ENCODE peak calls at places on chromosomes 1 and 21, in eight cellular contexts. A, R, U, N, X, G, F and Y are unnamed samples.

GRCh38 chr1:43711049-43711448 is 3.7 kb downstream of the ST3GAL3 start:
- DNase-seq in G (no peak), U (no peak), X (no peak), N (peak), A (peak), R (no peak), F (no peak), Y (no peak)

GRCh38 chr1:71804140-71804539 is 478.2 kb downstream of the NEGR1 start:
- DNase-seq in X (no peak), G (no peak), F (no peak), R (no peak), A (no peak), N (no peak), U (no peak), Y (no peak)

GRCh38 chr1:246367046-246367445 is 140.0 kb downstream of the SMYD3 start:
- DNase-seq in X (no peak), F (no peak), U (no peak), G (no peak), R (no peak), N (peak), A (no peak), Y (no peak)

GRCh38 chr1:15764269-15764764 is 5.7 kb downstream of the FBLIM1 start:
- DNase-seq in X (no peak), F (no peak), R (no peak), G (no peak), A (peak), N (no peak), U (no peak), Y (no peak)

GRCh38 chr1:64343105-64343960 is 126.6 kb upstream of the CACHD1 start:
- DNase-seq in F (peak), A (peak), G (no peak), N (peak), U (no peak), X (no peak), R (no peak), Y (no peak)

GRCh38 chr1:71019248-71019647 is 28.4 kb downstream of the PTGER3 start:
- DNase-seq in F (no peak), A (no peak), G (no peak), R (no peak), U (no peak), X (no peak), N (no peak), Y (no peak)

GRCh38 chr1:113552244-113552643 is 161.9 kb downstream of the MAGI3 start:
- DNase-seq in A (no peak), G (no peak), X (no peak), U (no peak), N (no peak), R (no peak), F (no peak), Y (no peak)

GRCh38 chr1:46203738-46204405 is 738 bp downstream of the LURAP1 start:
- DNase-seq in U (no peak), F (no peak), R (no peak), N (no peak), X (no peak), A (peak), G (no peak), Y (no peak)

GRCh38 chr1:190138266-190138665 is 339.4 kb downstream of the BRINP3 start:
- DNase-seq in N (no peak), X (no peak), R (no peak), U (no peak), A (peak), G (no peak), F (no peak), Y (no peak)

GRCh38 chr1:1357871-1358432 is 403 bp downstream of the MXRA8 start:
- DNase-seq in G (no peak), X (no peak), A (no peak), R (no peak), U (no peak), F (no peak), N (no peak), Y (no peak)

GRCh38 chr1:221562542-221563475 is 179.1 kb downstream of the DUSP10 start:
- DNase-seq in F (no peak), U (no peak), N (no peak), X (no peak), G (no peak), A (no peak), R (no peak), Y (no peak)

GRCh38 chr1:14848621-14849020 is 250.1 kb downstream of the KAZN start:
- DNase-seq in N (no peak), G (no peak), A (no peak), X (no peak), R (no peak), F (no peak), U (no peak), Y (no peak)

GRCh38 chr1:24955161-24955560 is 25.1 kb upstream of the RUNX3 start:
- DNase-seq in G (no peak), F (no peak), X (no peak), N (peak), A (peak), R (no peak), U (no peak), Y (no peak)

GRCh38 chr21:43340491-43341348 is 86.2 kb downstream of the SIK1 start:
- DNase-seq in A (peak), R (no peak), X (no peak), N (peak), U (no peak), G (no peak), F (no peak), Y (no peak)

GRCh38 chr1:5667513-5668325 is 324.5 kb downstream of the NPHP4 start:
- DNase-seq in N (no peak), G (no peak), U (peak), F (peak), R (no peak), A (no peak), X (no peak), Y (no peak)

GRCh38 chr21:31554511-31555022 is 104.9 kb upstream of the SOD1 start:
- DNase-seq in F (no peak), R (no peak), X (no peak), G (no peak), A (peak), N (no peak), U (peak), Y (peak)

GRCh38 chr1:178940022-178940765 is 69.3 kb upstream of the ANGPTL1 start:
- DNase-seq in G (no peak), N (peak), F (no peak), X (no peak), R (no peak), U (no peak), A (no peak), Y (no peak)

GRCh38 chr1:185972096-185972875 is 238.1 kb downstream of the HMCN1 start:
- DNase-seq in N (peak), G (no peak), A (no peak), U (no peak), X (no peak), F (no peak), R (no peak), Y (no peak)

GRCh38 chr1:53470155-53470554 is 11.0 kb downstream of the DMRTB1 start:
- DNase-seq in N (peak), G (peak), R (peak), X (peak), F (no peak), U (peak), A (peak), Y (peak)

GRCh38 chr1:94122201-94122970 is 1.4 kb upstream of the ABCA4 start:
- DNase-seq in A (no peak), G (no peak), X (no peak), U (no peak), N (peak), R (no peak), F (no peak), Y (no peak)

GRCh38 chr21:32558131-32558530 is 27.2 kb downstream of the TCP10L start:
- DNase-seq in N (no peak), U (no peak), G (no peak), A (no peak), F (no peak), X (no peak), R (no peak), Y (no peak)

GRCh38 chr21:38988211-38989096 is 182.7 kb downstream of the ETS2 start:
- DNase-seq in X (no peak), R (no peak), A (no peak), U (no peak), N (no peak), F (no peak), G (no peak), Y (no peak)

GRCh38 chr1:175792126-175792525 is 48.7 kb upstream of the TNR start:
- DNase-seq in U (no peak), R (no peak), A (no peak), G (no peak), N (no peak), F (no peak), X (no peak), Y (no peak)

GRCh38 chr1:178060789-178061556 is 32.9 kb upstream of the RASAL2 start:
- DNase-seq in G (no peak), N (peak), R (peak), F (no peak), X (peak), U (no peak), A (peak), Y (no peak)

GRCh38 chr1:12113433-12114339 is 50.6 kb downstream of the TNFRSF8 start:
- DNase-seq in U (no peak), A (peak), X (no peak), G (no peak), N (peak), R (no peak), F (no peak), Y (no peak)

GRCh38 chr21:42258150-42258884 is 39.4 kb downstream of the ABCG1 start:
- DNase-seq in U (peak), F (no peak), N (peak), A (peak), X (peak), G (peak), R (peak), Y (peak)

GRCh38 chr1:232878141-232878540 is 72.3 kb upstream of the NTPCR start:
- DNase-seq in R (no peak), U (no peak), N (no peak), G (no peak), A (no peak), F (no peak), X (no peak), Y (no peak)

GRCh38 chr1:7258622-7259135 is 473.4 kb downstream of the CAMTA1 start:
- DNase-seq in A (no peak), U (no peak), R (no peak), F (no peak), X (no peak), G (no peak), N (no peak), Y (no peak)

GRCh38 chr1:52659356-52659755 is 26.4 kb downstream of the SHISAL2A start:
- DNase-seq in U (no peak), A (peak), G (no peak), X (no peak), R (no peak), N (no peak), F (no peak), Y (no peak)

GRCh38 chr1:176119549-176119948 is 87.5 kb downstream of the COP1 start:
- DNase-seq in G (no peak), F (no peak), X (no peak), R (no peak), N (peak), A (peak), U (no peak), Y (no peak)

GRCh38 chr1:209883341-209883971 is 54.6 kb upstream of the SYT14 start:
- DNase-seq in U (no peak), N (peak), R (no peak), F (no peak), A (peak), X (no peak), G (no peak), Y (no peak)

GRCh38 chr1:78038071-78038470 is 7.7 kb upstream of the GIPC2 start:
- DNase-seq in R (no peak), F (no peak), G (no peak), N (peak), A (no peak), U (no peak), X (no peak), Y (no peak)

GRCh38 chr1:101506541-101507164 is 269.8 kb downstream of the S1PR1 start:
- DNase-seq in N (peak), R (no peak), U (no peak), X (peak), G (no peak), A (peak), F (no peak), Y (peak)
- TF ChIP-seq CTCF in N (peak), R (peak), U (peak), X (peak), G (peak), A (peak), F (no peak), Y (peak)

GRCh38 chr1:226384040-226384439 is 23.9 kb downstream of the PARP1 start:
- DNase-seq in G (no peak), N (no peak), F (no peak), R (no peak), X (no peak), A (no peak), U (no peak), Y (no peak)

GRCh38 chr1:226390681-226391080 is 17.2 kb downstream of the PARP1 start:
- DNase-seq in X (no peak), F (no peak), G (no peak), N (no peak), R (no peak), A (peak), U (no peak), Y (no peak)

GRCh38 chr1:226384717-226385116 is 23.2 kb downstream of the PARP1 start:
- DNase-seq in R (no peak), F (no peak), A (no peak), N (no peak), X (no peak), U (no peak), G (no peak), Y (no peak)

DNA sequence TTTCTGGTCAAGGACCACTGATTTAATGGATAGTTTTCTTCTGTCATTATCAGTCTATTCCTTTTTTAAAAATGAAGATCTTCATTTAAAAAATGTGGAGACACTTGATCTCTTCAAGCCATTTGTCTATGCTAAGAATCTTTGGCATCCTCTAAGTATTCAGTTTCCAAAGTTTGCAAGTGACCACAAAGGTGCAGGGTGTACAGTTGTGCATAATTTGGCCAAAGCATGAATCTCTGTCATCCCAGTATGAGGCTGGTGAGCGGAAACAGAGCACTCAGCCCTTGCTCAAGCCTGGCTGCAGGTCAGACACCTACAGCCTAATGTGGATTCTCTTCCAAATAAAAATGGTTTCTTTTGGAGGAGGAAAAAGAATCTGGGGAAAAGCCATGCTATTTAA is 19.8 kb downstream of the PARP1 start:
- DNase-seq in R (no peak), F (no peak), N (no peak), X (no peak), A (no peak), U (no peak), G (no peak), Y (no peak)
- TF ChIP-seq CTCF in R (no peak), F (no peak), N (no peak), X (no peak), A (no peak), U (no peak), G (no peak), Y (no peak)

GRCh38 chr21:26717146-26717739 is 128.0 kb downstream of the ADAMTS1 start:
- DNase-seq in U (no peak), F (no peak), R (no peak), X (no peak), A (peak), G (no peak), N (peak), Y (no peak)
- TF ChIP-seq CTCF in U (peak), F (peak), R (peak), X (peak), A (peak), G (peak), N (peak), Y (peak)

GRCh38 chr1:3900969-3901529 is 977 bp upstream of the C1orf174 start:
- DNase-seq in N (peak), A (peak), X (peak), U (peak), R (peak), G (peak), F (peak), Y (peak)
- TF ChIP-seq CTCF in N (no peak), A (no peak), X (no peak), U (no peak), R (no peak), G (no peak), F (no peak), Y (peak)

DNA sequence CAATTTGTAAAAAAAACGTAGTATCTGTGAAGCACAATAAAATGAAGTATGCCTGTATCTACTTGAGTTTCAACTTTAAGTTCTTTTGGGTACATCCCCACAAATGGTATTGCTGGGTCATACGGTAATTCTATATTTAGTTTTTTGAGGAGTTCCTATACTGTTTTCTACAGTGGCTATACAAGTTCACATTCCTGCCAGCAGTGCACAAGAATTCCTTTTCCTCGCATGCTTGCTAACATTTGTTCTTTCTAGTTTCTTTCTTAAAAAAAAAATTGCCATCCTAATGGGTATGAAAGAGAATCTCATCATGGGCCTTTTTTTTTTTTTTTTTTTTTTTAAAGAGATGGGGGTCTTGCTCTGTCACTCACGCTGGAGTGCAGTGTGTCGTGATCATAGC is 41.9 kb downstream of the UCK2 start:
- DNase-seq in X (no peak), F (no peak), G (no peak), N (no peak), U (no peak), A (no peak), R (no peak), Y (no peak)
- TF ChIP-seq CTCF in X (no peak), F (no peak), G (no peak), N (peak), U (no peak), A (peak), R (no peak), Y (peak)

DNA sequence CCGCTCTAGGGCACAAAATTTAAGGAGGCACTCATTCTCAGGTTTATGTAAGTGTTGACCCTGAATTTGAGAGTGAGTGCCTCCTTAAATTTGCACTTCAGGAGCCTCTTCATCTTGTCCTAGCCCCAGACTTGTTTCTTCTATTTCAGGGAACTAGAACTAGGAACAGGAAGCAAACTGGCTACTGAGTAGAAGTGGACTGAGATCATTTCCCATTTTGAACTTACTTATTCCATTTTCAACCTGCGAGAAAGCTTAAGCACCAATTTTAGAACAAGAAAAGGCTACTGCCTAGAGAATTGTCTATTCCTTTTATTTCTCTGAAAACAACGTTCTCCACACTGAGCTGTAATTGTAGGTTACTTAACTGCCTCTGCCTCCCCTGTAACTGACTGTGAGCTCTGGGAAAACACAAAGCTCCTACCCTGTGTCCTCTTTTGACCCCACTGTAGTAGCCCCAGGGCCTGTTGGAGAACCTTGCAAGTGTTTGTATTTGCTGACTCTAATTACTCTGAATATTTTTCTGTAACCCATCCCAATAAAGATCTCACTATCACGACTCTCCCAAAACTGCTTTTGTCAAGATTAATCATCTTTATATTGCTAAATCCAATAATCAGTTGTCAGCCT is 2.5 kb downstream of the PPT1 start:
- DNase-seq in A (no peak), R (no peak), G (no peak), U (no peak), F (no peak), N (no peak), X (no peak), Y (no peak)
- TF ChIP-seq CTCF in A (no peak), R (no peak), G (no peak), U (no peak), F (no peak), N (no peak), X (no peak), Y (no peak)

GRCh38 chr1:56643661-56644060 is 1.5 kb upstream of the PRKAA2 start:
- DNase-seq in U (no peak), R (no peak), A (no peak), X (no peak), N (no peak), F (no peak), G (no peak), Y (no peak)

GRCh38 chr1:56645663-56646330 is 683 bp downstream of the PRKAA2 start:
- DNase-seq in G (no peak), X (peak), U (no peak), F (no peak), A (peak), R (no peak), N (no peak), Y (peak)

GRCh38 chr1:56644064-56644940 is 812 bp upstream of the PRKAA2 start:
- DNase-seq in U (no peak), A (no peak), R (no peak), G (no peak), N (no peak), F (no peak), X (peak), Y (peak)

GRCh38 chr1:56647106-56647505 is 2.0 kb downstream of the PRKAA2 start:
- DNase-seq in F (no peak), U (no peak), N (no peak), R (no peak), A (no peak), G (no peak), X (no peak), Y (no peak)

GRCh38 chr1:56644941-56645662 is at the start of gene PRKAA2:
- DNase-seq in N (peak), A (peak), F (peak), X (peak), G (peak), R (peak), U (peak), Y (peak)
- TF ChIP-seq CTCF in N (no peak), A (no peak), F (no peak), X (no peak), G (no peak), R (no peak), U (no peak), Y (no peak)